ENCODE peak calls at places on chromosomes 3 and 15, in seven cellular contexts. One of them, this sample, is unnamed.

GRCh38 chr15:101723161-101723873 is 956 bp downstream of the TARS3 start:
- DNase-seq in Caki2: peak
- DNase-seq in activated gamma-delta T cell treated with Interleukin-2 at 50 U/mL for 16 hours: peak
- DNase-seq in choroid plexus epithelial cell: peak
- DNase-seq in neuronal stem cell: no peak
- DNase-seq in activated CD4-positive, alpha-beta T cell treated with anti-CD3 and anti-CD28 coated beads, Interleukin-2, amount 50 U/mL, for 4 hours: peak
- DNase-seq in naive thymus-derived CD8-positive, alpha-beta T cell: no peak
- DNase-seq in this sample: no peak

GRCh38 chr3:99714146-99714545 is 75.8 kb downstream of the COL8A1 start:
- DNase-seq in Caki2: no peak
- DNase-seq in activated gamma-delta T cell treated with Interleukin-2 at 50 U/mL for 16 hours: no peak
- DNase-seq in choroid plexus epithelial cell: peak
- DNase-seq in neuronal stem cell: no peak
- DNase-seq in activated CD4-positive, alpha-beta T cell treated with anti-CD3 and anti-CD28 coated beads, Interleukin-2, amount 50 U/mL, for 4 hours: no peak
- DNase-seq in naive thymus-derived CD8-positive, alpha-beta T cell: no peak
- DNase-seq in this sample: no peak

GRCh38 chr3:46488735-46489361 is 8.9 kb upstream of the RTP3 start:
- DNase-seq in Caki2: peak
- DNase-seq in activated gamma-delta T cell treated with Interleukin-2 at 50 U/mL for 16 hours: peak
- DNase-seq in choroid plexus epithelial cell: peak
- DNase-seq in neuronal stem cell: peak
- DNase-seq in activated CD4-positive, alpha-beta T cell treated with anti-CD3 and anti-CD28 coated beads, Interleukin-2, amount 50 U/mL, for 4 hours: peak
- DNase-seq in naive thymus-derived CD8-positive, alpha-beta T cell: peak
- DNase-seq in this sample: peak

GRCh38 chr3:122099255-122099654 is 44.1 kb downstream of the CD86 start:
- DNase-seq in Caki2: no peak
- DNase-seq in activated gamma-delta T cell treated with Interleukin-2 at 50 U/mL for 16 hours: no peak
- DNase-seq in choroid plexus epithelial cell: no peak
- DNase-seq in neuronal stem cell: no peak
- DNase-seq in activated CD4-positive, alpha-beta T cell treated with anti-CD3 and anti-CD28 coated beads, Interleukin-2, amount 50 U/mL, for 4 hours: no peak
- DNase-seq in naive thymus-derived CD8-positive, alpha-beta T cell: no peak
- DNase-seq in this sample: no peak

GRCh38 chr15:81133782-81134461 is at the start of gene CFAP161:
- DNase-seq in Caki2: peak
- DNase-seq in activated gamma-delta T cell treated with Interleukin-2 at 50 U/mL for 16 hours: peak
- DNase-seq in choroid plexus epithelial cell: peak
- DNase-seq in neuronal stem cell: peak
- DNase-seq in activated CD4-positive, alpha-beta T cell treated with anti-CD3 and anti-CD28 coated beads, Interleukin-2, amount 50 U/mL, for 4 hours: no peak
- DNase-seq in naive thymus-derived CD8-positive, alpha-beta T cell: peak
- DNase-seq in this sample: no peak

GRCh38 chr15:90697180-90697579 is 20.0 kb upstream of the BLM start:
- DNase-seq in Caki2: no peak
- DNase-seq in activated gamma-delta T cell treated with Interleukin-2 at 50 U/mL for 16 hours: no peak
- DNase-seq in choroid plexus epithelial cell: no peak
- DNase-seq in neuronal stem cell: no peak
- DNase-seq in activated CD4-positive, alpha-beta T cell treated with anti-CD3 and anti-CD28 coated beads, Interleukin-2, amount 50 U/mL, for 4 hours: no peak
- DNase-seq in naive thymus-derived CD8-positive, alpha-beta T cell: no peak
- DNase-seq in this sample: no peak

GRCh38 chr3:167684389-167684993 is 30.7 kb upstream of the WDR49 start:
- DNase-seq in Caki2: peak
- DNase-seq in activated gamma-delta T cell treated with Interleukin-2 at 50 U/mL for 16 hours: peak
- DNase-seq in choroid plexus epithelial cell: peak
- DNase-seq in neuronal stem cell: peak
- DNase-seq in activated CD4-positive, alpha-beta T cell treated with anti-CD3 and anti-CD28 coated beads, Interleukin-2, amount 50 U/mL, for 4 hours: peak
- DNase-seq in naive thymus-derived CD8-positive, alpha-beta T cell: peak
- DNase-seq in this sample: peak

GRCh38 chr3:35633332-35634124 is 5.8 kb upstream of the ARPP21 start:
- DNase-seq in Caki2: no peak
- DNase-seq in activated gamma-delta T cell treated with Interleukin-2 at 50 U/mL for 16 hours: no peak
- DNase-seq in choroid plexus epithelial cell: no peak
- DNase-seq in neuronal stem cell: no peak
- DNase-seq in activated CD4-positive, alpha-beta T cell treated with anti-CD3 and anti-CD28 coated beads, Interleukin-2, amount 50 U/mL, for 4 hours: no peak
- DNase-seq in naive thymus-derived CD8-positive, alpha-beta T cell: no peak
- DNase-seq in this sample: no peak

GRCh38 chr3:54056521-54056920 is 65.8 kb upstream of the CACNA2D3 start:
- DNase-seq in Caki2: peak
- DNase-seq in activated gamma-delta T cell treated with Interleukin-2 at 50 U/mL for 16 hours: no peak
- DNase-seq in choroid plexus epithelial cell: peak
- DNase-seq in neuronal stem cell: no peak
- DNase-seq in activated CD4-positive, alpha-beta T cell treated with anti-CD3 and anti-CD28 coated beads, Interleukin-2, amount 50 U/mL, for 4 hours: no peak
- DNase-seq in naive thymus-derived CD8-positive, alpha-beta T cell: no peak
- DNase-seq in this sample: no peak

GRCh38 chr3:1275495-1275894 is 182.7 kb downstream of the CNTN6 start:
- DNase-seq in Caki2: no peak
- DNase-seq in activated gamma-delta T cell treated with Interleukin-2 at 50 U/mL for 16 hours: no peak
- DNase-seq in choroid plexus epithelial cell: peak
- DNase-seq in neuronal stem cell: peak
- DNase-seq in activated CD4-positive, alpha-beta T cell treated with anti-CD3 and anti-CD28 coated beads, Interleukin-2, amount 50 U/mL, for 4 hours: no peak
- DNase-seq in naive thymus-derived CD8-positive, alpha-beta T cell: no peak
- DNase-seq in this sample: no peak

GRCh38 chr3:14534379-14535191 is 5.6 kb downstream of the GRIP2 start:
- DNase-seq in Caki2: no peak
- DNase-seq in activated gamma-delta T cell treated with Interleukin-2 at 50 U/mL for 16 hours: no peak
- DNase-seq in choroid plexus epithelial cell: no peak
- DNase-seq in neuronal stem cell: peak
- DNase-seq in activated CD4-positive, alpha-beta T cell treated with anti-CD3 and anti-CD28 coated beads, Interleukin-2, amount 50 U/mL, for 4 hours: no peak
- DNase-seq in naive thymus-derived CD8-positive, alpha-beta T cell: no peak
- DNase-seq in this sample: no peak

GRCh38 chr3:172448661-172449467 is 608 bp upstream of the GHSR start:
- DNase-seq in Caki2: no peak
- DNase-seq in activated gamma-delta T cell treated with Interleukin-2 at 50 U/mL for 16 hours: no peak
- DNase-seq in choroid plexus epithelial cell: no peak
- DNase-seq in neuronal stem cell: no peak
- DNase-seq in activated CD4-positive, alpha-beta T cell treated with anti-CD3 and anti-CD28 coated beads, Interleukin-2, amount 50 U/mL, for 4 hours: no peak
- DNase-seq in naive thymus-derived CD8-positive, alpha-beta T cell: no peak
- DNase-seq in this sample: no peak

GRCh38 chr3:73144276-73144675 is 82.8 kb downstream of the EBLN2 start:
- DNase-seq in Caki2: no peak
- DNase-seq in activated gamma-delta T cell treated with Interleukin-2 at 50 U/mL for 16 hours: no peak
- DNase-seq in choroid plexus epithelial cell: peak
- DNase-seq in neuronal stem cell: no peak
- DNase-seq in activated CD4-positive, alpha-beta T cell treated with anti-CD3 and anti-CD28 coated beads, Interleukin-2, amount 50 U/mL, for 4 hours: no peak
- DNase-seq in naive thymus-derived CD8-positive, alpha-beta T cell: no peak
- DNase-seq in this sample: no peak

GRCh38 chr15:77500986-77501385 is 80.3 kb downstream of the HMG20A start:
- DNase-seq in Caki2: no peak
- DNase-seq in activated gamma-delta T cell treated with Interleukin-2 at 50 U/mL for 16 hours: no peak
- DNase-seq in choroid plexus epithelial cell: peak
- DNase-seq in neuronal stem cell: no peak
- DNase-seq in activated CD4-positive, alpha-beta T cell treated with anti-CD3 and anti-CD28 coated beads, Interleukin-2, amount 50 U/mL, for 4 hours: no peak
- DNase-seq in naive thymus-derived CD8-positive, alpha-beta T cell: no peak
- DNase-seq in this sample: no peak

GRCh38 chr15:36235173-36235572 is 344.3 kb upstream of the CDIN1 start:
- DNase-seq in Caki2: no peak
- DNase-seq in activated gamma-delta T cell treated with Interleukin-2 at 50 U/mL for 16 hours: no peak
- DNase-seq in choroid plexus epithelial cell: no peak
- DNase-seq in neuronal stem cell: no peak
- DNase-seq in activated CD4-positive, alpha-beta T cell treated with anti-CD3 and anti-CD28 coated beads, Interleukin-2, amount 50 U/mL, for 4 hours: no peak
- DNase-seq in naive thymus-derived CD8-positive, alpha-beta T cell: no peak
- DNase-seq in this sample: no peak

GRCh38 chr3:141060287-141060686 is 9.1 kb downstream of the SPSB4 start:
- DNase-seq in Caki2: no peak
- DNase-seq in activated gamma-delta T cell treated with Interleukin-2 at 50 U/mL for 16 hours: no peak
- DNase-seq in choroid plexus epithelial cell: no peak
- DNase-seq in neuronal stem cell: no peak
- DNase-seq in activated CD4-positive, alpha-beta T cell treated with anti-CD3 and anti-CD28 coated beads, Interleukin-2, amount 50 U/mL, for 4 hours: no peak
- DNase-seq in naive thymus-derived CD8-positive, alpha-beta T cell: no peak
- DNase-seq in this sample: no peak

GRCh38 chr15:77163806-77164384 is 93.0 kb upstream of the TSPAN3 start:
- DNase-seq in Caki2: no peak
- DNase-seq in activated gamma-delta T cell treated with Interleukin-2 at 50 U/mL for 16 hours: no peak
- DNase-seq in choroid plexus epithelial cell: no peak
- DNase-seq in neuronal stem cell: no peak
- DNase-seq in activated CD4-positive, alpha-beta T cell treated with anti-CD3 and anti-CD28 coated beads, Interleukin-2, amount 50 U/mL, for 4 hours: no peak
- DNase-seq in naive thymus-derived CD8-positive, alpha-beta T cell: no peak
- DNase-seq in this sample: no peak

GRCh38 chr3:184386047-184386806 is 6.4 kb downstream of the CHRD start:
- DNase-seq in Caki2: no peak
- DNase-seq in activated gamma-delta T cell treated with Interleukin-2 at 50 U/mL for 16 hours: no peak
- DNase-seq in choroid plexus epithelial cell: no peak
- DNase-seq in neuronal stem cell: no peak
- DNase-seq in activated CD4-positive, alpha-beta T cell treated with anti-CD3 and anti-CD28 coated beads, Interleukin-2, amount 50 U/mL, for 4 hours: no peak
- DNase-seq in naive thymus-derived CD8-positive, alpha-beta T cell: no peak
- DNase-seq in this sample: no peak

GRCh38 chr3:100781311-100781710 is 72.0 kb downstream of the TFG start:
- DNase-seq in Caki2: no peak
- DNase-seq in activated gamma-delta T cell treated with Interleukin-2 at 50 U/mL for 16 hours: no peak
- DNase-seq in choroid plexus epithelial cell: no peak
- DNase-seq in neuronal stem cell: no peak
- DNase-seq in activated CD4-positive, alpha-beta T cell treated with anti-CD3 and anti-CD28 coated beads, Interleukin-2, amount 50 U/mL, for 4 hours: no peak
- DNase-seq in naive thymus-derived CD8-positive, alpha-beta T cell: no peak
- DNase-seq in this sample: no peak

GRCh38 chr3:46948830-46949671 is 27.5 kb downstream of the CCDC12 start:
- DNase-seq in Caki2: no peak
- DNase-seq in activated gamma-delta T cell treated with Interleukin-2 at 50 U/mL for 16 hours: no peak
- DNase-seq in choroid plexus epithelial cell: no peak
- DNase-seq in neuronal stem cell: no peak
- DNase-seq in activated CD4-positive, alpha-beta T cell treated with anti-CD3 and anti-CD28 coated beads, Interleukin-2, amount 50 U/mL, for 4 hours: no peak
- DNase-seq in naive thymus-derived CD8-positive, alpha-beta T cell: no peak
- DNase-seq in this sample: no peak

GRCh38 chr3:197841789-197842188 is 50.7 kb downstream of the LRCH3 start:
- DNase-seq in Caki2: no peak
- DNase-seq in activated gamma-delta T cell treated with Interleukin-2 at 50 U/mL for 16 hours: no peak
- DNase-seq in choroid plexus epithelial cell: no peak
- DNase-seq in neuronal stem cell: no peak
- DNase-seq in activated CD4-positive, alpha-beta T cell treated with anti-CD3 and anti-CD28 coated beads, Interleukin-2, amount 50 U/mL, for 4 hours: no peak
- DNase-seq in naive thymus-derived CD8-positive, alpha-beta T cell: no peak
- DNase-seq in this sample: no peak

GRCh38 chr3:23455084-23455483 is 252.0 kb downstream of the UBE2E2 start:
- DNase-seq in Caki2: no peak
- DNase-seq in activated gamma-delta T cell treated with Interleukin-2 at 50 U/mL for 16 hours: no peak
- DNase-seq in choroid plexus epithelial cell: peak
- DNase-seq in neuronal stem cell: no peak
- DNase-seq in activated CD4-positive, alpha-beta T cell treated with anti-CD3 and anti-CD28 coated beads, Interleukin-2, amount 50 U/mL, for 4 hours: no peak
- DNase-seq in naive thymus-derived CD8-positive, alpha-beta T cell: no peak
- DNase-seq in this sample: no peak

GRCh38 chr3:21795152-21795837 is 44.3 kb upstream of the ZNF385D start:
- DNase-seq in Caki2: no peak
- DNase-seq in activated gamma-delta T cell treated with Interleukin-2 at 50 U/mL for 16 hours: no peak
- DNase-seq in choroid plexus epithelial cell: no peak
- DNase-seq in neuronal stem cell: no peak
- DNase-seq in activated CD4-positive, alpha-beta T cell treated with anti-CD3 and anti-CD28 coated beads, Interleukin-2, amount 50 U/mL, for 4 hours: no peak
- DNase-seq in naive thymus-derived CD8-positive, alpha-beta T cell: no peak
- DNase-seq in this sample: no peak

GRCh38 chr3:30693470-30694120 is 87.2 kb downstream of the TGFBR2 start:
- DNase-seq in Caki2: peak
- DNase-seq in activated gamma-delta T cell treated with Interleukin-2 at 50 U/mL for 16 hours: peak
- DNase-seq in choroid plexus epithelial cell: peak
- DNase-seq in neuronal stem cell: peak
- DNase-seq in activated CD4-positive, alpha-beta T cell treated with anti-CD3 and anti-CD28 coated beads, Interleukin-2, amount 50 U/mL, for 4 hours: no peak
- DNase-seq in naive thymus-derived CD8-positive, alpha-beta T cell: peak
- DNase-seq in this sample: peak

GRCh38 chr15:74431645-74432044 is 2.1 kb downstream of the SEMA7A start:
- DNase-seq in Caki2: no peak
- DNase-seq in activated gamma-delta T cell treated with Interleukin-2 at 50 U/mL for 16 hours: no peak
- DNase-seq in choroid plexus epithelial cell: no peak
- DNase-seq in neuronal stem cell: no peak
- DNase-seq in activated CD4-positive, alpha-beta T cell treated with anti-CD3 and anti-CD28 coated beads, Interleukin-2, amount 50 U/mL, for 4 hours: no peak
- DNase-seq in naive thymus-derived CD8-positive, alpha-beta T cell: no peak
- DNase-seq in this sample: no peak

GRCh38 chr3:169215953-169216352 is 447.6 kb downstream of the MECOM start:
- DNase-seq in Caki2: no peak
- DNase-seq in activated gamma-delta T cell treated with Interleukin-2 at 50 U/mL for 16 hours: no peak
- DNase-seq in choroid plexus epithelial cell: no peak
- DNase-seq in neuronal stem cell: no peak
- DNase-seq in activated CD4-positive, alpha-beta T cell treated with anti-CD3 and anti-CD28 coated beads, Interleukin-2, amount 50 U/mL, for 4 hours: no peak
- DNase-seq in naive thymus-derived CD8-positive, alpha-beta T cell: no peak
- DNase-seq in this sample: no peak

GRCh38 chr3:184373422-184373821 is 4.6 kb downstream of the THPO start:
- DNase-seq in Caki2: no peak
- DNase-seq in activated gamma-delta T cell treated with Interleukin-2 at 50 U/mL for 16 hours: no peak
- DNase-seq in choroid plexus epithelial cell: peak
- DNase-seq in neuronal stem cell: no peak
- DNase-seq in activated CD4-positive, alpha-beta T cell treated with anti-CD3 and anti-CD28 coated beads, Interleukin-2, amount 50 U/mL, for 4 hours: no peak
- DNase-seq in naive thymus-derived CD8-positive, alpha-beta T cell: no peak
- DNase-seq in this sample: no peak

GRCh38 chr15:61556037-61556648 is 327.0 kb upstream of the RORA start:
- DNase-seq in Caki2: peak
- DNase-seq in activated gamma-delta T cell treated with Interleukin-2 at 50 U/mL for 16 hours: no peak
- DNase-seq in choroid plexus epithelial cell: peak
- DNase-seq in neuronal stem cell: no peak
- DNase-seq in activated CD4-positive, alpha-beta T cell treated with anti-CD3 and anti-CD28 coated beads, Interleukin-2, amount 50 U/mL, for 4 hours: no peak
- DNase-seq in naive thymus-derived CD8-positive, alpha-beta T cell: no peak
- DNase-seq in this sample: no peak

GRCh38 chr3:126908752-126909275 is 74.1 kb upstream of the PLXNA1 start:
- DNase-seq in Caki2: peak
- DNase-seq in activated gamma-delta T cell treated with Interleukin-2 at 50 U/mL for 16 hours: no peak
- DNase-seq in choroid plexus epithelial cell: peak
- DNase-seq in neuronal stem cell: no peak
- DNase-seq in activated CD4-positive, alpha-beta T cell treated with anti-CD3 and anti-CD28 coated beads, Interleukin-2, amount 50 U/mL, for 4 hours: no peak
- DNase-seq in naive thymus-derived CD8-positive, alpha-beta T cell: no peak
- DNase-seq in this sample: no peak

GRCh38 chr3:190695225-190695624 is 167.3 kb downstream of the GMNC start:
- DNase-seq in Caki2: no peak
- DNase-seq in activated gamma-delta T cell treated with Interleukin-2 at 50 U/mL for 16 hours: no peak
- DNase-seq in choroid plexus epithelial cell: no peak
- DNase-seq in neuronal stem cell: no peak
- DNase-seq in activated CD4-positive, alpha-beta T cell treated with anti-CD3 and anti-CD28 coated beads, Interleukin-2, amount 50 U/mL, for 4 hours: no peak
- DNase-seq in naive thymus-derived CD8-positive, alpha-beta T cell: no peak
- DNase-seq in this sample: no peak

GRCh38 chr3:44870375-44871061 is 3.9 kb upstream of the TGM4 start:
- DNase-seq in Caki2: no peak
- DNase-seq in activated gamma-delta T cell treated with Interleukin-2 at 50 U/mL for 16 hours: no peak
- DNase-seq in choroid plexus epithelial cell: no peak
- DNase-seq in neuronal stem cell: no peak
- DNase-seq in activated CD4-positive, alpha-beta T cell treated with anti-CD3 and anti-CD28 coated beads, Interleukin-2, amount 50 U/mL, for 4 hours: no peak
- DNase-seq in naive thymus-derived CD8-positive, alpha-beta T cell: no peak
- DNase-seq in this sample: no peak

GRCh38 chr3:142888484-142889262 is at the start of gene PCOLCE2:
- DNase-seq in Caki2: no peak
- DNase-seq in activated gamma-delta T cell treated with Interleukin-2 at 50 U/mL for 16 hours: no peak
- DNase-seq in choroid plexus epithelial cell: no peak
- DNase-seq in neuronal stem cell: peak
- DNase-seq in activated CD4-positive, alpha-beta T cell treated with anti-CD3 and anti-CD28 coated beads, Interleukin-2, amount 50 U/mL, for 4 hours: no peak
- DNase-seq in naive thymus-derived CD8-positive, alpha-beta T cell: no peak
- DNase-seq in this sample: no peak

GRCh38 chr3:189947948-189948723 is 172.6 kb downstream of the P3H2 start:
- DNase-seq in Caki2: peak
- DNase-seq in activated gamma-delta T cell treated with Interleukin-2 at 50 U/mL for 16 hours: no peak
- DNase-seq in choroid plexus epithelial cell: peak
- DNase-seq in neuronal stem cell: no peak
- DNase-seq in activated CD4-positive, alpha-beta T cell treated with anti-CD3 and anti-CD28 coated beads, Interleukin-2, amount 50 U/mL, for 4 hours: no peak
- DNase-seq in naive thymus-derived CD8-positive, alpha-beta T cell: no peak
- DNase-seq in this sample: no peak